ENCODE peak calls at places on chromosomes 12 and 14, in eight cellular contexts. O, U, J, R, C, N, D and L are unnamed samples.

GRCh38 chr14:58547649-58548048 is 90.1 kb upstream of the DACT1 start:
- DNase-seq in N (peak; percentile 84), J (no peak), C (no peak), O (no peak), U (no peak), D (no peak), R (no peak), L (no peak)

GRCh38 chr14:65035049-65035448 is 48.4 kb downstream of the FNTB start:
- DNase-seq in N (no peak), R (peak; percentile 38), U (peak; percentile 85), D (peak; percentile 66), C (no peak), O (peak; percentile 81), J (no peak), L (peak; percentile 40)

GRCh38 chr12:45660330-45660729 is 69.2 kb upstream of the ARID2 start:
- DNase-seq in D (no peak), N (no peak), J (no peak), U (no peak), R (no peak), O (no peak), C (no peak), L (no peak)

GRCh38 chr14:49621114-49621881 is 699 bp downstream of the MGAT2 start:
- DNase-seq in R (peak; percentile 49), U (peak; percentile 94), C (no peak), N (peak; percentile 49), O (peak; percentile 56), J (no peak), D (peak; percentile 79), L (peak; percentile 67)

GRCh38 chr12:132238487-132239248 is 90.7 kb downstream of the GALNT9 start:
- DNase-seq in O (no peak), U (no peak), C (no peak), D (no peak), N (no peak), J (no peak), R (no peak), L (no peak)

GRCh38 chr12:103600967-103601728 is 14.1 kb downstream of the STAB2 start:
- DNase-seq in O (no peak), U (no peak), C (no peak), J (no peak), R (no peak), D (no peak), N (no peak), L (no peak)

GRCh38 chr12:96828169-96828789 is 78.8 kb upstream of the NEDD1 start:
- DNase-seq in R (no peak), N (no peak), O (no peak), C (no peak), J (no peak), D (no peak), U (no peak), L (no peak)

GRCh38 chr12:104181313-104181712 is 34.3 kb upstream of the TXNRD1 start:
- DNase-seq in U (no peak), C (no peak), O (no peak), J (no peak), R (no peak), N (no peak), D (no peak), L (peak; percentile 12)

GRCh38 chr12:16828891-16829290 is 222.9 kb upstream of the LMO3 start:
- DNase-seq in D (no peak), R (no peak), U (no peak), J (no peak), N (peak; percentile 4), C (no peak), O (no peak), L (no peak)

GRCh38 chr14:103696466-103697071 is 18.7 kb downstream of the XRCC3 start:
- DNase-seq in R (no peak), J (no peak), O (no peak), D (no peak), C (no peak), N (peak; percentile 56), U (no peak), L (no peak)

GRCh38 chr12:49867580-49868341 is 24.9 kb upstream of the BCDIN3D start:
- DNase-seq in D (no peak), O (no peak), R (no peak), U (peak; percentile 74), J (no peak), C (no peak), N (no peak), L (peak; percentile 15)

GRCh38 chr12:6226002-6226700 is 26.0 kb downstream of the CD9 start:
- DNase-seq in U (no peak), J (no peak), D (peak; percentile 51), R (peak; percentile 58), O (peak; percentile 61), C (no peak), N (peak; percentile 75), L (peak; percentile 94)

GRCh38 chr12:71780207-71780822 is 25.7 kb downstream of the RAB21 start:
- DNase-seq in J (peak; percentile 33), C (no peak), O (no peak), U (no peak), N (no peak), D (no peak), R (peak; percentile 25), L (peak; percentile 50)

GRCh38 chr14:38578278-38578681 is 322.4 kb upstream of the CLEC14A start:
- DNase-seq in O (no peak), N (no peak), J (no peak), U (no peak), D (no peak), R (no peak), C (no peak), L (no peak)

GRCh38 chr12:58920102-58920955 is at the start of gene LRIG3:
- DNase-seq in U (peak; percentile 97), D (peak; percentile 82), J (no peak), O (peak; percentile 81), C (peak; percentile 20), N (peak; percentile 6), R (peak; percentile 82), L (peak; percentile 96)

GRCh38 chr12:111753144-111753881 is 13.4 kb upstream of the ALDH2 start:
- DNase-seq in U (peak; percentile 91), R (peak; percentile 86), D (peak; percentile 41), N (no peak), O (no peak), J (no peak), C (no peak), L (peak; percentile 61)

GRCh38 chr12:101969-102878 is 35.7 kb downstream of the IQSEC3 start:
- DNase-seq in D (no peak), J (no peak), N (no peak), R (no peak), C (no peak), U (no peak), O (no peak), L (no peak)

GRCh38 chr14:51562816-51563215 is 88.9 kb upstream of the FRMD6 start:
- DNase-seq in U (no peak), N (no peak), C (no peak), D (no peak), O (no peak), R (no peak), J (no peak), L (no peak)

GRCh38 chr14:74261288-74261687 is 22.0 kb downstream of the VSX2 start:
- DNase-seq in N (no peak), J (no peak), R (no peak), C (no peak), U (no peak), O (no peak), D (no peak), L (no peak)

GRCh38 chr12:20194171-20194570 is 174.2 kb upstream of the PDE3A start:
- DNase-seq in J (no peak), U (no peak), D (no peak), N (no peak), R (no peak), O (no peak), C (peak; percentile 57), L (no peak)

GRCh38 chr12:62772556-62772955 is 162.4 kb downstream of the PPM1H start:
- DNase-seq in D (no peak), N (no peak), U (no peak), R (no peak), J (no peak), O (no peak), C (no peak), L (no peak)

GRCh38 chr14:52596320-52596719 is 43.7 kb downstream of the GPR137C start:
- DNase-seq in U (no peak), C (no peak), O (no peak), J (no peak), N (no peak), D (no peak), R (no peak), L (no peak)